ENCODE peak calls at places on chromosome 5, in eight cellular contexts. Z is stomach, T is spleen, W is Peyer's patch, G is esophagus squamous epithelium, N is adrenal gland, F is transverse colon, L is right lobe of liver. A is an unnamed sample. For H3K36me3, the result is how much of the 10 kb centered on the place peaks cover.

GRCh38 chr5:172133359-172134029 is 54.5 kb downstream of the STK10 start:
- DNase-seq in T (peak), N (peak), W (no peak), F (no peak), Z (no peak), L (no peak), G (no peak), A (no peak)

GRCh38 chr5:432928-433791 is 9.8 kb upstream of the EXOC3 start:
- DNase-seq in N (no peak), W (peak), L (no peak), Z (peak), F (no peak), T (no peak), G (no peak), A (no peak)

GRCh38 chr5:133995341-133995740 is 9.4 kb downstream of the VDAC1 start:
- DNase-seq in G (no peak), W (no peak), F (no peak), Z (no peak), T (peak), N (peak), L (no peak), A (no peak)

GRCh38 chr5:75856056-75856455 is 138.8 kb upstream of the POC5 start:
- DNase-seq in F (no peak), Z (no peak), N (no peak), W (no peak), T (no peak), L (no peak), G (no peak), A (no peak)

GRCh38 chr5:16544607-16545374 is 72.0 kb downstream of the RETREG1 start:
- DNase-seq in F (no peak), W (no peak), Z (no peak), G (no peak), N (no peak), T (no peak), L (no peak), A (no peak)

GRCh38 chr5:4207456-4207855 is 611.8 kb downstream of the IRX1 start:
- DNase-seq in F (no peak), Z (no peak), W (no peak), N (no peak), L (no peak), T (no peak), G (no peak), A (no peak)

GRCh38 chr5:112696786-112697185 is 40.9 kb upstream of the APC start:
- DNase-seq in N (no peak), L (no peak), F (no peak), T (no peak), G (no peak), Z (no peak), W (no peak), A (no peak)

GRCh38 chr5:14743601-14744295 is 79.2 kb downstream of the OTULIN start:
- DNase-seq in T (no peak), L (no peak), W (no peak), G (no peak), Z (no peak), F (no peak), N (no peak), A (no peak)

GRCh38 chr5:72390836-72391235 is 70.7 kb downstream of the PTCD2 start:
- DNase-seq in G (no peak), T (no peak), F (no peak), W (no peak), Z (no peak), N (no peak), L (no peak), A (no peak)

GRCh38 chr5:1227669-1228068 is 2.5 kb downstream of the SLC6A18 start:
- DNase-seq in T (no peak), G (no peak), Z (no peak), W (no peak), F (no peak), L (no peak), N (peak), A (no peak)

GRCh38 chr5:128825826-128826225 is 139.5 kb upstream of the SLC27A6 start:
- DNase-seq in Z (no peak), T (no peak), L (no peak), N (peak), G (no peak), W (no peak), F (no peak), A (no peak)

GRCh38 chr5:174246743-174247142 is 201.2 kb downstream of the NSG2 start:
- DNase-seq in F (no peak), T (no peak), N (no peak), G (no peak), W (no peak), L (no peak), Z (no peak), A (no peak)

GRCh38 chr5:124410539-124410938 is 335.9 kb downstream of the ZNF608 start:
- DNase-seq in L (no peak), F (no peak), W (no peak), Z (no peak), G (no peak), N (no peak), T (no peak), A (no peak)

GRCh38 chr5:132383984-132384383 is 14.5 kb downstream of the SLC22A5 start:
- DNase-seq in T (no peak), G (no peak), W (no peak), Z (no peak), N (no peak), F (no peak), L (no peak), A (no peak)

GRCh38 chr5:42992035-42992570 is 48.0 kb downstream of the ANXA2R start:
- DNase-seq in T (peak), N (peak), G (peak), F (peak), L (peak), W (peak), Z (peak), A (peak)

GRCh38 chr5:122312670-122312988 is 592 bp downstream of the SNCAIP start:
- DNase-seq in N (peak), L (no peak), W (peak), T (peak), G (no peak), F (no peak), Z (no peak), A (peak)

GRCh38 chr5:23506329-23507236 is 826 bp upstream of the PRDM9 start:
- DNase-seq in W (no peak), L (peak), T (no peak), F (no peak), Z (no peak), N (peak), G (no peak), A (no peak)

GRCh38 chr5:42057254-42057690 is 132.2 kb downstream of the FBXO4 start:
- DNase-seq in Z (peak), L (peak), G (no peak), F (peak), W (peak), T (peak), N (peak), A (no peak)

GRCh38 chr5:69024241-69024651 is 69.6 kb upstream of the SLC30A5 start:
- DNase-seq in T (no peak), L (no peak), G (no peak), F (no peak), W (no peak), Z (no peak), N (peak), A (no peak)

GRCh38 chr5:145829708-145830361 is 5.3 kb downstream of the PRELID2 start:
- DNase-seq in Z (no peak), L (no peak), N (no peak), W (no peak), F (no peak), T (no peak), G (no peak), A (no peak)

GRCh38 chr5:103207653-103208052 is 50.9 kb upstream of the MACIR start:
- DNase-seq in Z (no peak), N (no peak), F (no peak), W (no peak), L (no peak), T (no peak), G (no peak), A (no peak)

GRCh38 chr5:1190296-1190695 is 11.1 kb upstream of the SLC6A19 start:
- DNase-seq in L (no peak), G (no peak), Z (no peak), T (no peak), F (no peak), N (no peak), W (peak), A (peak)

DNA sequence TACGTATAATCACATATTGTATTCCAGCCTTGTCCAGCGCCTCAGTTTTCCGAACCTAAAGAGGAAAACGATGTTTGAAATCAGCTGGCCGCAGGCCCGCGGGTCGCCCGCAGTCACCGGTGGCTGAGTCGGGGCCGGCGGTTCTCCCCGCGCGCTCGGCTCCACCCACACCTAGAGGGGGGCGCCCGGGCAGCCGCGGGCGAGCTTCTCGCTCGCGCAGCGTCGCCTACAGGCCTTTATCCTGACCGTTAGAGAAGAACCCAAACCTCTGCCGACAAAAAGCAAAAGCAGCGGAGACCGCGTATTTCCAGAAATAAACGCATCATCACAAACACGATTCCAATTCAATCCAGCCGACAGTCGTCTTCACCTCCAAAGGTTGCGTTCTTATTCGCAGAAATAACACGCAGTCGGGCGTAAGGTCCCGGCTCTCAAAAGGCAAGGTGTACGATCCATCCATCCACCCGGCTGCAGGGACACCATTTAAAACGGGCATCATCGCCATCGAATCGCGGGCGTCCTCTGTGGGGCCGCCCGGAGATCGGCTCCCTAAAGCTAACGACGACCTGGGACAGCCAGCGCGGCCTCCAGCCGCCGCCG is 680 bp upstream of the NIPBL start:
- DNase-seq in W (peak), T (peak), G (peak), F (peak), L (peak), N (peak), Z (peak), A (peak)
- TF ChIP-seq POLR2A in W (no peak), T (no peak), G (no peak), F (no peak), L (no peak), N (peak), Z (no peak), A (no peak)

GRCh38 chr5:181120761-181121160 is 10.2 kb downstream of the OR2V1 start:
- DNase-seq in T (no peak), N (no peak), Z (no peak), L (no peak), G (no peak), F (no peak), W (no peak), A (no peak)

GRCh38 chr5:181118369-181118768 is 12.6 kb downstream of the OR2V1 start:
- DNase-seq in F (no peak), W (no peak), G (no peak), T (peak), N (no peak), L (no peak), Z (no peak), A (no peak)

GRCh38 chr5:181119105-181119504 is 11.9 kb downstream of the OR2V1 start:
- DNase-seq in F (no peak), W (no peak), Z (no peak), T (no peak), L (no peak), N (no peak), G (no peak), A (no peak)

GRCh38 chr5:181121675-181122561 is 9.1 kb downstream of the OR2V1 start:
- DNase-seq in Z (no peak), L (no peak), G (no peak), N (peak), T (peak), W (no peak), F (no peak), A (no peak)

DNA sequence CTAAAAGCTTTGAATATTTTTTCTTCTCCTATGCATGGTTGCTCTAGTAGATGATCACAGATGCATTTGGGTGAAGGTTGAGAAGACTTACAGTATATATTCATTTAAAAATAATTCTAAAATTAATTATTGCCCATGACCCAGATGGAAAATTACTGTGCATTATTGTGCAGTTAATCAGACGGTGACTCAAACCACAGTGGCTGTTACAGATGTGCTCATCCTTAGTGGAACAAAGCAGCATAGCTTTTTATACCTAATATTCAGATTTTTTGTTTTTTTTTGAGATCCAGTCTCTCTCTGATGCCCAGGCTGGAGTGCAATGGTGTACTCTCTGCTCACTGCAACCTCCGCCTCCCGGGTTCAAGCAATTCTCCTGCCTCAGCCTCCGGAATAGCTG is 10.7 kb downstream of the OR2V1 start:
- DNase-seq in Z (no peak), F (no peak), W (no peak), T (no peak), L (no peak), N (no peak), G (no peak), A (no peak)
- H3K4me3 ChIP-seq in Z (no peak), F (no peak), W (no peak), T (no peak), L (no peak), N (no peak), G (no peak), A (no peak)

GRCh38 chr5:136066705-136067271 is 38.0 kb downstream of the TGFBI start:
- DNase-seq in W (no peak), N (no peak), F (no peak), G (no peak), L (peak), T (no peak), Z (no peak), A (peak)

GRCh38 chr5:136075339-136075885 is 46.6 kb downstream of the TGFBI start:
- DNase-seq in F (no peak), T (no peak), G (no peak), Z (no peak), N (no peak), W (no peak), L (peak), A (no peak)

GRCh38 chr5:136067422-136067821 is 38.6 kb downstream of the TGFBI start:
- DNase-seq in W (no peak), T (no peak), F (no peak), N (no peak), L (no peak), G (no peak), Z (no peak), A (no peak)

GRCh38 chr5:136073714-136074113 is 44.9 kb downstream of the TGFBI start:
- DNase-seq in T (no peak), G (no peak), L (peak), F (no peak), W (no peak), N (no peak), Z (no peak), A (no peak)

DNA sequence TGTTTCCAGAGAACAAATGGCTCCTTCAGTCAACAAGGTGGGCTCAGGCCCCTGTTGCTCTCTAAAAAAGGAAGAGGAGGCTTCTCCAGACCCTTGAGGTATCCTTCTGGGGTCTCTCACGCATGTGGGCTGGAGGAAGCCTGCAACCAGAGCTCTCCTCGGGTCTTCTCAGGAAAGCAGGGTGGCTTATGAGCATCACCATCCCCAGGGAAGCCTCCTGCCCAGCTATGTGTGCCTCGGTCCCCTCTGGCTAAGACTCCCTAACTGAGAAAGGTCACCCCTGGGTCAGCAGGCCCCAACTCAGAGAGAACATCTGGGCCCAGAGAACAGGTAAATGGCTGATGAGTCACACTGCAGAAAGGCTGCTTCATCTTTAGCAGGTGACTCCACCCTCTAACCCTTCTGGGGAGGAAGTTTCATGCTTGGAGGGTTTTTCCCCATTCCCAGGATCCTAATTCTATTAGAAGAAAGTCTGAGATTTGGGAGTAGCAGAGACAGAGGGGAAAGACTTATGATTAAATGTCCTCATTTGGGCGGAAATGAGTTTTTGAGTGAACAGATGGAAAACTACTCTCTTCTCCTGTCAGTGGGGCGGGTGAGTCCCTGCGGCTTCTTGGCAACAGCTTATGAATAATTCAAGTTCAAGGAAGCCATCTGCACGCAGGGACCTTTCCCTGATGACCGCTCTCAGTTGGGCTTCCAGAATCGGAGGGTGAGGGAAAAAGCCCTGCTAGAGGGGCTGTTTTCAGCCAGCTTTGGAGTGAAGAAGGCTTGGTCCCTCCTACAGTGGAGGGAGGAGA is 41.9 kb downstream of the TGFBI start:
- DNase-seq in G (no peak), Z (no peak), W (no peak), T (no peak), N (no peak), F (no peak), L (peak), A (peak)
- H3K36me3 ChIP-seq in G (under half), Z (under half), W (under half), T (under half), N (under half), F (under half), L (under half), A (under half)

DNA sequence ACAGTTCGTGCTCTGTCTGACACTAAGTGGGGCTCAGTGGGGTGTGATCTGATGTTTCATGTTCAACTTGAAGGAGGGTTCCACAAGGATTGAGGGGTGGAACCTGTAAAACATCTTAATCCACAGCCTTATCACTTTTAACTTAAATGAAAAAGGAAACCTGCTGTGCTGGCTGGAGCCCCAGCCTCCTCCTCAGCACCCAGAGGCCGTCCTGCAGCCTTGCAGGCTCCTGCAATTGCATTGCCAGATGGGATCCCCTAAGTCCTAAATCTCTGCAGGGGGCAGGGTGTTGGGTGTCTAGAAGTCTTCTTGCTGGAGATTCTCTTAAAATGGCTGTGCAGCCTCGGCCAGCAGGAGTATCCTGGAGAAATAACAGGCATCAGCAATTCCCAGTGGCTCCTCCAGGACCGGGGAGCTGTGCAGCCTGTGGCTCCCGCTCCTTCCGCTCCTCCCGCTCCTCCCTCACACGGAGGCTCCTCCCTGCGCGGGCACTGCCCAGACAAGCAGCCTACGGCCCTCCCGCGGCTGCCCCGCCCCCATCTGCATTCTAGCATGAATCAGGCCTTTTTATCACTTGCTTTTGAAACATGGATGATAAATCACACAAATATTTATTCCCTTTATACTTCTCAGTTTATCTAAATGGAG is 131.0 kb downstream of the ADAMTS16 start:
- DNase-seq in N (peak), F (peak), Z (peak), T (peak), L (peak), G (no peak), W (peak), A (peak)
- TF ChIP-seq POLR2A in N (no peak), F (no peak), Z (no peak), T (no peak), L (no peak), G (no peak), W (no peak), A (no peak)

GRCh38 chr5:81007637-81008027 is 47.5 kb downstream of the RASGRF2 start:
- DNase-seq in T (no peak), L (no peak), N (no peak), F (no peak), G (no peak), W (no peak), Z (no peak), A (no peak)
- H3K4me3 ChIP-seq in T (no peak), L (no peak), N (no peak), F (no peak), G (no peak), W (no peak), Z (no peak), A (no peak)

GRCh38 chr5:157370967-157371366 is 89.0 kb upstream of the NIPAL4 start:
- DNase-seq in F (no peak), N (no peak), G (no peak), Z (no peak), L (no peak), T (no peak), W (no peak), A (no peak)
- H3K36me3 ChIP-seq in F (under half), N (under half), G (under half), Z (under half), L (under half), T (half or more), W (under half), A (under half)

GRCh38 chr5:38905516-38905915 is 59.7 kb downstream of the OSMR start:
- DNase-seq in Z (no peak), G (no peak), L (no peak), F (no peak), N (no peak), W (no peak), T (no peak), A (no peak)
- TF ChIP-seq POLR2A in Z (no peak), G (no peak), L (no peak), F (no peak), N (no peak), W (no peak), T (no peak), A (no peak)

GRCh38 chr5:178242416-178242815 is 9.8 kb upstream of the PHYKPL start:
- DNase-seq in G (no peak), F (no peak), T (no peak), Z (no peak), L (no peak), N (no peak), W (no peak), A (peak)

GRCh38 chr5:178246736-178247135 is 14.1 kb upstream of the PHYKPL start:
- DNase-seq in F (no peak), G (no peak), T (no peak), N (no peak), W (no peak), L (no peak), Z (no peak), A (no peak)

GRCh38 chr5:178245389-178245788 is 12.8 kb upstream of the PHYKPL start:
- DNase-seq in Z (no peak), G (no peak), L (no peak), F (no peak), N (no peak), W (no peak), T (no peak), A (no peak)

GRCh38 chr5:178241688-178242231 is 9.2 kb upstream of the PHYKPL start:
- DNase-seq in L (no peak), W (no peak), G (no peak), T (peak), F (no peak), N (no peak), Z (no peak), A (no peak)

DNA sequence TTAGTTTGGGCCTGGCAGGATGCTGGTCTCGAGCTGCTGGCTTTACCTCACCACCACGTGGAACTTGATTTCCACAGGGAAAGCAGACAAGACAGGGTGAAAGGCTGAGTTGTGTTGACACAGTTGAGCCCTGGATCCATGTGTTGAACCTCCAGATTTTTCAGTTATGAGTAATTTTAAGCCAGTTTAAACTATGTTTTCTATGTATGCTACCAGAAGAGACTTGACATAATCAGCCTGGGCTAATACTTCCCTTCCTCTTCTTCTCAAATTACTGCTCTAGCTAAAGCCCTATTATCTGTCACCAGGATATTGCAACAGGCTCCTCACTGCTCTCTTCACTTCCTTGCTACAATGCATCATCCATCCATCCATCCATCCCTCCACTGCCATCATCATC is 12.0 kb upstream of the PHYKPL start:
- DNase-seq in L (no peak), N (no peak), Z (no peak), T (no peak), W (no peak), F (no peak), G (no peak), A (no peak)
- H3K4me3 ChIP-seq in L (no peak), N (no peak), Z (no peak), T (no peak), W (no peak), F (no peak), G (no peak), A (no peak)

A was measured in heart left ventricle.